ENCODE peak calls at places on chromosome 4, in nine cellular contexts. One of them, this sample, is unnamed.

GRCh38 chr4:74097631-74098550 is 1.1 kb downstream of the CXCL2 start:
- DNase-seq in CD8-positive, alpha-beta memory T cell: no peak
- DNase-seq in breast epithelium: no peak
- DNase-seq in non-pigmented ciliary epithelial cell: no peak
- DNase-seq in hypothalamus: no peak
- DNase-seq in testis: no peak
- DNase-seq in aorta: no peak
- DNase-seq in activated CD4-positive, alpha-beta T cell treated with anti-CD3 and anti-CD28 coated beads, Interleukin-2, amount 50 U/mL, for 1 hour: no peak
- DNase-seq in stimulated activated CD4-positive, alpha-beta T cell treated with anti-CD3 and anti-CD28 coated beads, Interleukin-1b, Interleukin-23, amount 100 ng/mL, for 24 hours: no peak
- DNase-seq in this sample: no peak

GRCh38 chr4:173536808-173537429 is 6.9 kb upstream of the HAND2 start:
- DNase-seq in CD8-positive, alpha-beta memory T cell: no peak
- DNase-seq in breast epithelium: no peak
- DNase-seq in non-pigmented ciliary epithelial cell: no peak
- DNase-seq in hypothalamus: no peak
- DNase-seq in testis: no peak
- DNase-seq in aorta: no peak
- DNase-seq in activated CD4-positive, alpha-beta T cell treated with anti-CD3 and anti-CD28 coated beads, Interleukin-2, amount 50 U/mL, for 1 hour: no peak
- DNase-seq in stimulated activated CD4-positive, alpha-beta T cell treated with anti-CD3 and anti-CD28 coated beads, Interleukin-1b, Interleukin-23, amount 100 ng/mL, for 24 hours: no peak
- DNase-seq in this sample: no peak

GRCh38 chr4:184466634-184467033 is 7.7 kb downstream of the IRF2 start:
- DNase-seq in CD8-positive, alpha-beta memory T cell: no peak
- DNase-seq in breast epithelium: no peak
- DNase-seq in non-pigmented ciliary epithelial cell: no peak
- DNase-seq in hypothalamus: no peak
- DNase-seq in testis: no peak
- DNase-seq in aorta: no peak
- DNase-seq in activated CD4-positive, alpha-beta T cell treated with anti-CD3 and anti-CD28 coated beads, Interleukin-2, amount 50 U/mL, for 1 hour: no peak
- DNase-seq in stimulated activated CD4-positive, alpha-beta T cell treated with anti-CD3 and anti-CD28 coated beads, Interleukin-1b, Interleukin-23, amount 100 ng/mL, for 24 hours: no peak
- DNase-seq in this sample: no peak

GRCh38 chr4:18020671-18021469 is 685 bp downstream of the LCORL start:
- DNase-seq in CD8-positive, alpha-beta memory T cell: peak; percentile 45
- DNase-seq in breast epithelium: peak; percentile 44
- DNase-seq in non-pigmented ciliary epithelial cell: peak; percentile 26
- DNase-seq in hypothalamus: peak; percentile 29
- DNase-seq in testis: peak; percentile 86
- DNase-seq in aorta: peak; percentile 86
- DNase-seq in activated CD4-positive, alpha-beta T cell treated with anti-CD3 and anti-CD28 coated beads, Interleukin-2, amount 50 U/mL, for 1 hour: peak; percentile 23
- DNase-seq in stimulated activated CD4-positive, alpha-beta T cell treated with anti-CD3 and anti-CD28 coated beads, Interleukin-1b, Interleukin-23, amount 100 ng/mL, for 24 hours: no peak
- DNase-seq in this sample: peak; percentile 29

GRCh38 chr4:53514509-53514908 is 76.8 kb downstream of the LNX1 start:
- DNase-seq in CD8-positive, alpha-beta memory T cell: no peak
- DNase-seq in breast epithelium: no peak
- DNase-seq in non-pigmented ciliary epithelial cell: no peak
- DNase-seq in hypothalamus: no peak
- DNase-seq in testis: no peak
- DNase-seq in aorta: no peak
- DNase-seq in activated CD4-positive, alpha-beta T cell treated with anti-CD3 and anti-CD28 coated beads, Interleukin-2, amount 50 U/mL, for 1 hour: no peak
- DNase-seq in stimulated activated CD4-positive, alpha-beta T cell treated with anti-CD3 and anti-CD28 coated beads, Interleukin-1b, Interleukin-23, amount 100 ng/mL, for 24 hours: no peak
- DNase-seq in this sample: no peak

GRCh38 chr4:36244257-36245084 is at the start of gene ARAP2:
- DNase-seq in CD8-positive, alpha-beta memory T cell: peak; percentile 78
- DNase-seq in breast epithelium: peak; percentile 53
- DNase-seq in non-pigmented ciliary epithelial cell: no peak
- DNase-seq in hypothalamus: peak; percentile 33
- DNase-seq in testis: peak; percentile 85
- DNase-seq in aorta: peak; percentile 85
- DNase-seq in activated CD4-positive, alpha-beta T cell treated with anti-CD3 and anti-CD28 coated beads, Interleukin-2, amount 50 U/mL, for 1 hour: peak; percentile 68
- DNase-seq in stimulated activated CD4-positive, alpha-beta T cell treated with anti-CD3 and anti-CD28 coated beads, Interleukin-1b, Interleukin-23, amount 100 ng/mL, for 24 hours: no peak
- DNase-seq in this sample: peak; percentile 80

GRCh38 chr4:6123976-6124375 is 76.4 kb downstream of the JAKMIP1 start:
- DNase-seq in CD8-positive, alpha-beta memory T cell: no peak
- DNase-seq in breast epithelium: no peak
- DNase-seq in non-pigmented ciliary epithelial cell: no peak
- DNase-seq in hypothalamus: no peak
- DNase-seq in testis: no peak
- DNase-seq in aorta: no peak
- DNase-seq in activated CD4-positive, alpha-beta T cell treated with anti-CD3 and anti-CD28 coated beads, Interleukin-2, amount 50 U/mL, for 1 hour: no peak
- DNase-seq in stimulated activated CD4-positive, alpha-beta T cell treated with anti-CD3 and anti-CD28 coated beads, Interleukin-1b, Interleukin-23, amount 100 ng/mL, for 24 hours: no peak
- DNase-seq in this sample: no peak

GRCh38 chr4:22463179-22463578 is 52.7 kb downstream of the ADGRA3 start:
- DNase-seq in CD8-positive, alpha-beta memory T cell: no peak
- DNase-seq in breast epithelium: no peak
- DNase-seq in non-pigmented ciliary epithelial cell: no peak
- DNase-seq in hypothalamus: no peak
- DNase-seq in testis: no peak
- DNase-seq in aorta: no peak
- DNase-seq in activated CD4-positive, alpha-beta T cell treated with anti-CD3 and anti-CD28 coated beads, Interleukin-2, amount 50 U/mL, for 1 hour: no peak
- DNase-seq in stimulated activated CD4-positive, alpha-beta T cell treated with anti-CD3 and anti-CD28 coated beads, Interleukin-1b, Interleukin-23, amount 100 ng/mL, for 24 hours: no peak
- DNase-seq in this sample: no peak

GRCh38 chr4:61406677-61407076 is 206.6 kb downstream of the ADGRL3 start:
- DNase-seq in CD8-positive, alpha-beta memory T cell: no peak
- DNase-seq in breast epithelium: no peak
- DNase-seq in non-pigmented ciliary epithelial cell: no peak
- DNase-seq in hypothalamus: no peak
- DNase-seq in testis: no peak
- DNase-seq in aorta: no peak
- DNase-seq in activated CD4-positive, alpha-beta T cell treated with anti-CD3 and anti-CD28 coated beads, Interleukin-2, amount 50 U/mL, for 1 hour: no peak
- DNase-seq in stimulated activated CD4-positive, alpha-beta T cell treated with anti-CD3 and anti-CD28 coated beads, Interleukin-1b, Interleukin-23, amount 100 ng/mL, for 24 hours: no peak
- DNase-seq in this sample: no peak

GRCh38 chr4:185813133-185813532 is 1.1 kb upstream of the SORBS2 start:
- DNase-seq in CD8-positive, alpha-beta memory T cell: no peak
- DNase-seq in breast epithelium: no peak
- DNase-seq in non-pigmented ciliary epithelial cell: no peak
- DNase-seq in hypothalamus: no peak
- DNase-seq in testis: no peak
- DNase-seq in aorta: no peak
- DNase-seq in activated CD4-positive, alpha-beta T cell treated with anti-CD3 and anti-CD28 coated beads, Interleukin-2, amount 50 U/mL, for 1 hour: no peak
- DNase-seq in stimulated activated CD4-positive, alpha-beta T cell treated with anti-CD3 and anti-CD28 coated beads, Interleukin-1b, Interleukin-23, amount 100 ng/mL, for 24 hours: no peak
- DNase-seq in this sample: no peak

GRCh38 chr4:73897380-73898136 is 28.4 kb downstream of the CXCL1 start:
- DNase-seq in CD8-positive, alpha-beta memory T cell: no peak
- DNase-seq in breast epithelium: no peak
- DNase-seq in non-pigmented ciliary epithelial cell: no peak
- DNase-seq in hypothalamus: no peak
- DNase-seq in testis: no peak
- DNase-seq in aorta: no peak
- DNase-seq in activated CD4-positive, alpha-beta T cell treated with anti-CD3 and anti-CD28 coated beads, Interleukin-2, amount 50 U/mL, for 1 hour: no peak
- DNase-seq in stimulated activated CD4-positive, alpha-beta T cell treated with anti-CD3 and anti-CD28 coated beads, Interleukin-1b, Interleukin-23, amount 100 ng/mL, for 24 hours: no peak
- DNase-seq in this sample: no peak

GRCh38 chr4:124958812-124959211 is 246.3 kb upstream of the ANKRD50 start:
- DNase-seq in CD8-positive, alpha-beta memory T cell: no peak
- DNase-seq in breast epithelium: no peak
- DNase-seq in non-pigmented ciliary epithelial cell: no peak
- DNase-seq in hypothalamus: no peak
- DNase-seq in testis: no peak
- DNase-seq in aorta: no peak
- DNase-seq in activated CD4-positive, alpha-beta T cell treated with anti-CD3 and anti-CD28 coated beads, Interleukin-2, amount 50 U/mL, for 1 hour: no peak
- DNase-seq in stimulated activated CD4-positive, alpha-beta T cell treated with anti-CD3 and anti-CD28 coated beads, Interleukin-1b, Interleukin-23, amount 100 ng/mL, for 24 hours: no peak
- DNase-seq in this sample: no peak

GRCh38 chr4:3303840-3304715 is 11.3 kb downstream of the RGS12 start:
- DNase-seq in CD8-positive, alpha-beta memory T cell: no peak
- DNase-seq in breast epithelium: no peak
- DNase-seq in non-pigmented ciliary epithelial cell: no peak
- DNase-seq in hypothalamus: no peak
- DNase-seq in testis: no peak
- DNase-seq in aorta: peak; percentile 57
- DNase-seq in activated CD4-positive, alpha-beta T cell treated with anti-CD3 and anti-CD28 coated beads, Interleukin-2, amount 50 U/mL, for 1 hour: no peak
- DNase-seq in stimulated activated CD4-positive, alpha-beta T cell treated with anti-CD3 and anti-CD28 coated beads, Interleukin-1b, Interleukin-23, amount 100 ng/mL, for 24 hours: no peak
- DNase-seq in this sample: no peak

GRCh38 chr4:71992571-71992970 is 39.2 kb upstream of the NPFFR2 start:
- DNase-seq in CD8-positive, alpha-beta memory T cell: no peak
- DNase-seq in breast epithelium: no peak
- DNase-seq in non-pigmented ciliary epithelial cell: peak; percentile 68
- DNase-seq in hypothalamus: no peak
- DNase-seq in testis: no peak
- DNase-seq in aorta: no peak
- DNase-seq in activated CD4-positive, alpha-beta T cell treated with anti-CD3 and anti-CD28 coated beads, Interleukin-2, amount 50 U/mL, for 1 hour: no peak
- DNase-seq in stimulated activated CD4-positive, alpha-beta T cell treated with anti-CD3 and anti-CD28 coated beads, Interleukin-1b, Interleukin-23, amount 100 ng/mL, for 24 hours: no peak
- DNase-seq in this sample: no peak

This sample was measured in CD4-positive, alpha-beta memory T cell.